ENCODE peak calls at places on chromosomes 12 and 14, in ten cellular contexts. J is EL; D is MG63; O is left cardiac atrium; I is stimulated activated CD8-positive, alpha-beta memory T cell treated with anti-CD3 and anti-CD28 coated beads, Interleukin-4, amount 100 ng/mL, for 1 hour; B is NCI-H345; L is hepatic stellate cell; E is SK-MEL-5; N is iris pigment epithelial cell; V is psoas muscle. Q is an unnamed sample.

GRCh38 chr14:75069021-75069810 is at the start of gene ZC2HC1C:
- DNase-seq in D (peak; percentile 87), V (peak; percentile 97), L (peak; percentile 92), J (peak; percentile 79), B (peak; percentile 96), I (peak; percentile 28), N (peak; percentile 83), E (peak; percentile 94), O (peak; percentile 97), Q (no peak)

GRCh38 chr12:104281636-104282035 is 21.9 kb upstream of the EID3 start:
- DNase-seq in V (no peak), N (no peak), B (no peak), J (peak; percentile 63), L (no peak), I (no peak), D (peak; percentile 79), O (no peak), E (no peak), Q (no peak)

GRCh38 chr12:119180380-119181040 is 1.8 kb downstream of the HSPB8 start:
- DNase-seq in D (peak; percentile 76), V (peak; percentile 74), I (no peak), N (no peak), O (peak; percentile 77), E (peak; percentile 48), B (no peak), J (peak; percentile 47), L (peak; percentile 68), Q (no peak)

GRCh38 chr12:66456622-66457021 is 154.3 kb downstream of the HELB start:
- DNase-seq in N (no peak), I (no peak), J (no peak), V (no peak), L (no peak), O (no peak), E (no peak), D (no peak), B (no peak), Q (no peak)

GRCh38 chr14:65228436-65228835 is 126.1 kb upstream of the MAX start:
- DNase-seq in D (no peak), E (no peak), B (no peak), L (no peak), J (no peak), N (no peak), V (no peak), O (no peak), I (no peak), Q (no peak)

GRCh38 chr12:49763006-49763591 is 21.7 kb downstream of the TMBIM6 start:
- DNase-seq in J (peak; percentile 47), I (peak; percentile 61), B (no peak), V (peak; percentile 73), N (peak; percentile 50), O (peak; percentile 78), E (peak; percentile 76), L (peak; percentile 66), D (peak; percentile 29), Q (no peak)

GRCh38 chr12:26701604-26702215 is 131.3 kb downstream of the ITPR2 start:
- DNase-seq in O (no peak), L (no peak), J (peak; percentile 53), E (peak; percentile 69), V (no peak), B (peak; percentile 8), I (no peak), D (no peak), N (peak; percentile 56), Q (peak; percentile 20)

GRCh38 chr14:73786632-73786941 is 65.0 kb upstream of the PTGR2 start:
- DNase-seq in E (no peak), O (peak; percentile 56), D (peak; percentile 39), I (no peak), J (peak; percentile 45), V (peak; percentile 46), L (no peak), B (no peak), N (no peak), Q (no peak)

GRCh38 chr12:65140738-65141137 is 19.6 kb upstream of the WIF1 start:
- DNase-seq in E (no peak), I (no peak), J (no peak), V (no peak), D (no peak), L (no peak), N (no peak), B (no peak), O (no peak), Q (no peak)

GRCh38 chr14:33707751-33708150 is 243.1 kb downstream of the EGLN3 start:
- DNase-seq in B (no peak), N (no peak), V (no peak), I (no peak), L (no peak), D (peak; percentile 11), O (no peak), E (no peak), J (no peak), Q (no peak)

GRCh38 chr14:81315344-81315743 is 84.8 kb downstream of the STON2 start:
- DNase-seq in N (no peak), E (no peak), B (peak; percentile 46), V (no peak), J (no peak), I (no peak), D (no peak), L (no peak), O (no peak), Q (no peak)

GRCh38 chr14:77708749-77709148 is 846 bp downstream of the SLIRP start:
- DNase-seq in N (no peak), I (no peak), J (no peak), O (no peak), D (no peak), V (no peak), B (no peak), E (no peak), L (no peak), Q (no peak)

GRCh38 chr12:1680804-1681492 is 9.9 kb upstream of the ADIPOR2 start:
- DNase-seq in V (no peak), B (no peak), L (no peak), D (no peak), J (no peak), E (no peak), I (no peak), N (no peak), O (no peak), Q (no peak)

GRCh38 chr12:93292731-93293566 is 84.8 kb upstream of the NUDT4 start:
- DNase-seq in J (peak; percentile 18), L (no peak), I (no peak), E (peak; percentile 19), O (no peak), D (no peak), V (no peak), B (no peak), N (no peak), Q (no peak)

GRCh38 chr14:33282811-33283210 is 344.1 kb downstream of the NPAS3 start:
- DNase-seq in I (no peak), J (no peak), O (no peak), N (peak; percentile 59), B (no peak), D (no peak), V (no peak), E (no peak), L (no peak), Q (no peak)

GRCh38 chr14:68753696-68754095 is 39.2 kb downstream of the ZFP36L1 start:
- DNase-seq in N (peak; percentile 30), E (no peak), O (no peak), L (no peak), J (peak; percentile 20), D (no peak), I (no peak), B (no peak), V (no peak), Q (peak; percentile 46)

GRCh38 chr12:45730842-45731336 is 1.4 kb downstream of the ARID2 start:
- DNase-seq in N (peak; percentile 50), E (no peak), D (no peak), J (no peak), I (no peak), L (no peak), V (no peak), O (no peak), B (no peak), Q (no peak)

GRCh38 chr14:86799244-86799647 is 1193.7 kb downstream of the GALC start:
- DNase-seq in V (no peak), I (no peak), J (peak; percentile 97), N (peak; percentile 95), L (no peak), O (no peak), E (no peak), D (peak; percentile 4), B (peak; percentile 31), Q (peak; percentile 95)

Q was measured in AG09309.